ENCODE peak calls at places on chromosomes 5 and 9, in ten cellular contexts. One of them, this sample, is unnamed.

GRCh38 chr9:109914280-109915027 is 134.5 kb downstream of the PALM2AKAP2 start:
- DNase-seq in activated T-helper 1 cell treated with anti-CD3 and anti-CD28 coated beads, Interleukin-2, amount 50 U/mL, for 16 hours: no peak
- DNase-seq in bronchial epithelial cell: no peak
- DNase-seq in HT1080: no peak
- DNase-seq in NCI-H2029 treated with DMSO at 0.1 percent for 48 hours: no peak
- DNase-seq in CD4-positive, alpha-beta T cell: no peak
- DNase-seq in activated CD8-positive, alpha-beta memory T cell treated with anti-CD3 and anti-CD28 coated beads, Interleukin-2, amount 50 U/mL, for 4 hours: no peak
- DNase-seq in hypothalamus: no peak
- DNase-seq in AML-193: no peak
- DNase-seq in activated CD4-positive, alpha-beta memory T cell treated with anti-CD3 and anti-CD28 coated beads for 36 hours: no peak
- DNase-seq in this sample: no peak

GRCh38 chr9:35575478-35575877 is 29.6 kb upstream of the TESK1 start:
- DNase-seq in activated T-helper 1 cell treated with anti-CD3 and anti-CD28 coated beads, Interleukin-2, amount 50 U/mL, for 16 hours: no peak
- DNase-seq in bronchial epithelial cell: no peak
- DNase-seq in HT1080: no peak
- DNase-seq in NCI-H2029 treated with DMSO at 0.1 percent for 48 hours: no peak
- DNase-seq in CD4-positive, alpha-beta T cell: no peak
- DNase-seq in activated CD8-positive, alpha-beta memory T cell treated with anti-CD3 and anti-CD28 coated beads, Interleukin-2, amount 50 U/mL, for 4 hours: no peak
- DNase-seq in hypothalamus: no peak
- DNase-seq in AML-193: no peak
- DNase-seq in activated CD4-positive, alpha-beta memory T cell treated with anti-CD3 and anti-CD28 coated beads for 36 hours: no peak
- DNase-seq in this sample: no peak

GRCh38 chr5:131649160-131649559 is 14.1 kb upstream of the RAPGEF6 start:
- DNase-seq in activated T-helper 1 cell treated with anti-CD3 and anti-CD28 coated beads, Interleukin-2, amount 50 U/mL, for 16 hours: no peak
- DNase-seq in bronchial epithelial cell: peak
- DNase-seq in HT1080: no peak
- DNase-seq in NCI-H2029 treated with DMSO at 0.1 percent for 48 hours: no peak
- DNase-seq in CD4-positive, alpha-beta T cell: no peak
- DNase-seq in activated CD8-positive, alpha-beta memory T cell treated with anti-CD3 and anti-CD28 coated beads, Interleukin-2, amount 50 U/mL, for 4 hours: no peak
- DNase-seq in hypothalamus: no peak
- DNase-seq in AML-193: no peak
- DNase-seq in activated CD4-positive, alpha-beta memory T cell treated with anti-CD3 and anti-CD28 coated beads for 36 hours: no peak
- DNase-seq in this sample: no peak

GRCh38 chr5:127839496-127840197 is 136.5 kb downstream of the CCDC192 start:
- DNase-seq in activated T-helper 1 cell treated with anti-CD3 and anti-CD28 coated beads, Interleukin-2, amount 50 U/mL, for 16 hours: no peak
- DNase-seq in bronchial epithelial cell: no peak
- DNase-seq in HT1080: no peak
- DNase-seq in NCI-H2029 treated with DMSO at 0.1 percent for 48 hours: no peak
- DNase-seq in CD4-positive, alpha-beta T cell: no peak
- DNase-seq in activated CD8-positive, alpha-beta memory T cell treated with anti-CD3 and anti-CD28 coated beads, Interleukin-2, amount 50 U/mL, for 4 hours: no peak
- DNase-seq in hypothalamus: no peak
- DNase-seq in AML-193: peak
- DNase-seq in activated CD4-positive, alpha-beta memory T cell treated with anti-CD3 and anti-CD28 coated beads for 36 hours: no peak
- DNase-seq in this sample: no peak

GRCh38 chr5:172410839-172411238 is 43.5 kb downstream of the SH3PXD2B start:
- DNase-seq in activated T-helper 1 cell treated with anti-CD3 and anti-CD28 coated beads, Interleukin-2, amount 50 U/mL, for 16 hours: no peak
- DNase-seq in bronchial epithelial cell: no peak
- DNase-seq in HT1080: no peak
- DNase-seq in NCI-H2029 treated with DMSO at 0.1 percent for 48 hours: no peak
- DNase-seq in CD4-positive, alpha-beta T cell: no peak
- DNase-seq in activated CD8-positive, alpha-beta memory T cell treated with anti-CD3 and anti-CD28 coated beads, Interleukin-2, amount 50 U/mL, for 4 hours: no peak
- DNase-seq in hypothalamus: no peak
- DNase-seq in AML-193: no peak
- DNase-seq in activated CD4-positive, alpha-beta memory T cell treated with anti-CD3 and anti-CD28 coated beads for 36 hours: no peak
- DNase-seq in this sample: no peak

GRCh38 chr9:97413462-97413861 is 1.6 kb downstream of the TDRD7 start:
- DNase-seq in activated T-helper 1 cell treated with anti-CD3 and anti-CD28 coated beads, Interleukin-2, amount 50 U/mL, for 16 hours: no peak
- DNase-seq in bronchial epithelial cell: no peak
- DNase-seq in HT1080: no peak
- DNase-seq in NCI-H2029 treated with DMSO at 0.1 percent for 48 hours: no peak
- DNase-seq in CD4-positive, alpha-beta T cell: no peak
- DNase-seq in activated CD8-positive, alpha-beta memory T cell treated with anti-CD3 and anti-CD28 coated beads, Interleukin-2, amount 50 U/mL, for 4 hours: no peak
- DNase-seq in hypothalamus: no peak
- DNase-seq in AML-193: no peak
- DNase-seq in activated CD4-positive, alpha-beta memory T cell treated with anti-CD3 and anti-CD28 coated beads for 36 hours: no peak
- DNase-seq in this sample: no peak

GRCh38 chr9:72396247-72397091 is 31.5 kb upstream of the ZFAND5 start:
- DNase-seq in activated T-helper 1 cell treated with anti-CD3 and anti-CD28 coated beads, Interleukin-2, amount 50 U/mL, for 16 hours: no peak
- DNase-seq in bronchial epithelial cell: peak
- DNase-seq in HT1080: peak
- DNase-seq in NCI-H2029 treated with DMSO at 0.1 percent for 48 hours: peak
- DNase-seq in CD4-positive, alpha-beta T cell: no peak
- DNase-seq in activated CD8-positive, alpha-beta memory T cell treated with anti-CD3 and anti-CD28 coated beads, Interleukin-2, amount 50 U/mL, for 4 hours: no peak
- DNase-seq in hypothalamus: no peak
- DNase-seq in AML-193: peak
- DNase-seq in activated CD4-positive, alpha-beta memory T cell treated with anti-CD3 and anti-CD28 coated beads for 36 hours: no peak
- DNase-seq in this sample: no peak

GRCh38 chr5:38540348-38540747 is 16.1 kb downstream of the LIFR start:
- DNase-seq in activated T-helper 1 cell treated with anti-CD3 and anti-CD28 coated beads, Interleukin-2, amount 50 U/mL, for 16 hours: no peak
- DNase-seq in bronchial epithelial cell: no peak
- DNase-seq in HT1080: no peak
- DNase-seq in NCI-H2029 treated with DMSO at 0.1 percent for 48 hours: peak
- DNase-seq in CD4-positive, alpha-beta T cell: no peak
- DNase-seq in activated CD8-positive, alpha-beta memory T cell treated with anti-CD3 and anti-CD28 coated beads, Interleukin-2, amount 50 U/mL, for 4 hours: no peak
- DNase-seq in hypothalamus: peak
- DNase-seq in AML-193: no peak
- DNase-seq in activated CD4-positive, alpha-beta memory T cell treated with anti-CD3 and anti-CD28 coated beads for 36 hours: no peak
- DNase-seq in this sample: no peak

GRCh38 chr5:158463971-158464370 is 605.0 kb upstream of the CLINT1 start:
- DNase-seq in activated T-helper 1 cell treated with anti-CD3 and anti-CD28 coated beads, Interleukin-2, amount 50 U/mL, for 16 hours: no peak
- DNase-seq in bronchial epithelial cell: peak
- DNase-seq in HT1080: no peak
- DNase-seq in NCI-H2029 treated with DMSO at 0.1 percent for 48 hours: no peak
- DNase-seq in CD4-positive, alpha-beta T cell: no peak
- DNase-seq in activated CD8-positive, alpha-beta memory T cell treated with anti-CD3 and anti-CD28 coated beads, Interleukin-2, amount 50 U/mL, for 4 hours: no peak
- DNase-seq in hypothalamus: no peak
- DNase-seq in AML-193: peak
- DNase-seq in activated CD4-positive, alpha-beta memory T cell treated with anti-CD3 and anti-CD28 coated beads for 36 hours: peak
- DNase-seq in this sample: no peak

GRCh38 chr5:10502130-10502529 is 60.5 kb downstream of the ROPN1L start:
- DNase-seq in activated T-helper 1 cell treated with anti-CD3 and anti-CD28 coated beads, Interleukin-2, amount 50 U/mL, for 16 hours: no peak
- DNase-seq in bronchial epithelial cell: no peak
- DNase-seq in HT1080: no peak
- DNase-seq in NCI-H2029 treated with DMSO at 0.1 percent for 48 hours: no peak
- DNase-seq in CD4-positive, alpha-beta T cell: no peak
- DNase-seq in activated CD8-positive, alpha-beta memory T cell treated with anti-CD3 and anti-CD28 coated beads, Interleukin-2, amount 50 U/mL, for 4 hours: no peak
- DNase-seq in hypothalamus: no peak
- DNase-seq in AML-193: no peak
- DNase-seq in activated CD4-positive, alpha-beta memory T cell treated with anti-CD3 and anti-CD28 coated beads for 36 hours: no peak
- DNase-seq in this sample: no peak

GRCh38 chr5:65394078-65394477 is 87.6 kb downstream of the ADAMTS6 start:
- DNase-seq in activated T-helper 1 cell treated with anti-CD3 and anti-CD28 coated beads, Interleukin-2, amount 50 U/mL, for 16 hours: no peak
- DNase-seq in bronchial epithelial cell: no peak
- DNase-seq in HT1080: peak
- DNase-seq in NCI-H2029 treated with DMSO at 0.1 percent for 48 hours: no peak
- DNase-seq in CD4-positive, alpha-beta T cell: no peak
- DNase-seq in activated CD8-positive, alpha-beta memory T cell treated with anti-CD3 and anti-CD28 coated beads, Interleukin-2, amount 50 U/mL, for 4 hours: no peak
- DNase-seq in hypothalamus: peak
- DNase-seq in AML-193: peak
- DNase-seq in activated CD4-positive, alpha-beta memory T cell treated with anti-CD3 and anti-CD28 coated beads for 36 hours: no peak
- DNase-seq in this sample: no peak

GRCh38 chr5:122908662-122909061 is 63.2 kb downstream of the SNX24 start:
- DNase-seq in activated T-helper 1 cell treated with anti-CD3 and anti-CD28 coated beads, Interleukin-2, amount 50 U/mL, for 16 hours: no peak
- DNase-seq in bronchial epithelial cell: no peak
- DNase-seq in HT1080: no peak
- DNase-seq in NCI-H2029 treated with DMSO at 0.1 percent for 48 hours: no peak
- DNase-seq in CD4-positive, alpha-beta T cell: no peak
- DNase-seq in activated CD8-positive, alpha-beta memory T cell treated with anti-CD3 and anti-CD28 coated beads, Interleukin-2, amount 50 U/mL, for 4 hours: no peak
- DNase-seq in hypothalamus: no peak
- DNase-seq in AML-193: no peak
- DNase-seq in activated CD4-positive, alpha-beta memory T cell treated with anti-CD3 and anti-CD28 coated beads for 36 hours: no peak
- DNase-seq in this sample: no peak

GRCh38 chr9:133006731-133007352 is 24.0 kb upstream of the GTF3C5 start:
- DNase-seq in activated T-helper 1 cell treated with anti-CD3 and anti-CD28 coated beads, Interleukin-2, amount 50 U/mL, for 16 hours: no peak
- DNase-seq in bronchial epithelial cell: no peak
- DNase-seq in HT1080: no peak
- DNase-seq in NCI-H2029 treated with DMSO at 0.1 percent for 48 hours: no peak
- DNase-seq in CD4-positive, alpha-beta T cell: no peak
- DNase-seq in activated CD8-positive, alpha-beta memory T cell treated with anti-CD3 and anti-CD28 coated beads, Interleukin-2, amount 50 U/mL, for 4 hours: no peak
- DNase-seq in hypothalamus: no peak
- DNase-seq in AML-193: no peak
- DNase-seq in activated CD4-positive, alpha-beta memory T cell treated with anti-CD3 and anti-CD28 coated beads for 36 hours: no peak
- DNase-seq in this sample: no peak

GRCh38 chr9:134314039-134314949 is 12.0 kb upstream of the RXRA start:
- DNase-seq in activated T-helper 1 cell treated with anti-CD3 and anti-CD28 coated beads, Interleukin-2, amount 50 U/mL, for 16 hours: no peak
- DNase-seq in bronchial epithelial cell: no peak
- DNase-seq in HT1080: no peak
- DNase-seq in NCI-H2029 treated with DMSO at 0.1 percent for 48 hours: no peak
- DNase-seq in CD4-positive, alpha-beta T cell: no peak
- DNase-seq in activated CD8-positive, alpha-beta memory T cell treated with anti-CD3 and anti-CD28 coated beads, Interleukin-2, amount 50 U/mL, for 4 hours: no peak
- DNase-seq in hypothalamus: no peak
- DNase-seq in AML-193: no peak
- DNase-seq in activated CD4-positive, alpha-beta memory T cell treated with anti-CD3 and anti-CD28 coated beads for 36 hours: no peak
- DNase-seq in this sample: no peak

GRCh38 chr9:73845954-73846690 is 651.0 kb upstream of the RORB start:
- DNase-seq in activated T-helper 1 cell treated with anti-CD3 and anti-CD28 coated beads, Interleukin-2, amount 50 U/mL, for 16 hours: no peak
- DNase-seq in bronchial epithelial cell: no peak
- DNase-seq in HT1080: no peak
- DNase-seq in NCI-H2029 treated with DMSO at 0.1 percent for 48 hours: no peak
- DNase-seq in CD4-positive, alpha-beta T cell: no peak
- DNase-seq in activated CD8-positive, alpha-beta memory T cell treated with anti-CD3 and anti-CD28 coated beads, Interleukin-2, amount 50 U/mL, for 4 hours: no peak
- DNase-seq in hypothalamus: no peak
- DNase-seq in AML-193: no peak
- DNase-seq in activated CD4-positive, alpha-beta memory T cell treated with anti-CD3 and anti-CD28 coated beads for 36 hours: no peak
- DNase-seq in this sample: no peak

GRCh38 chr5:68272289-68272688 is 56.7 kb downstream of the PIK3R1 start:
- DNase-seq in activated T-helper 1 cell treated with anti-CD3 and anti-CD28 coated beads, Interleukin-2, amount 50 U/mL, for 16 hours: no peak
- DNase-seq in bronchial epithelial cell: no peak
- DNase-seq in HT1080: no peak
- DNase-seq in NCI-H2029 treated with DMSO at 0.1 percent for 48 hours: no peak
- DNase-seq in CD4-positive, alpha-beta T cell: no peak
- DNase-seq in activated CD8-positive, alpha-beta memory T cell treated with anti-CD3 and anti-CD28 coated beads, Interleukin-2, amount 50 U/mL, for 4 hours: no peak
- DNase-seq in hypothalamus: no peak
- DNase-seq in AML-193: peak
- DNase-seq in activated CD4-positive, alpha-beta memory T cell treated with anti-CD3 and anti-CD28 coated beads for 36 hours: no peak
- DNase-seq in this sample: no peak

GRCh38 chr5:68406767-68407232 is 191.2 kb downstream of the PIK3R1 start:
- DNase-seq in activated T-helper 1 cell treated with anti-CD3 and anti-CD28 coated beads, Interleukin-2, amount 50 U/mL, for 16 hours: no peak
- DNase-seq in bronchial epithelial cell: no peak
- DNase-seq in HT1080: no peak
- DNase-seq in NCI-H2029 treated with DMSO at 0.1 percent for 48 hours: no peak
- DNase-seq in CD4-positive, alpha-beta T cell: no peak
- DNase-seq in activated CD8-positive, alpha-beta memory T cell treated with anti-CD3 and anti-CD28 coated beads, Interleukin-2, amount 50 U/mL, for 4 hours: no peak
- DNase-seq in hypothalamus: no peak
- DNase-seq in AML-193: no peak
- DNase-seq in activated CD4-positive, alpha-beta memory T cell treated with anti-CD3 and anti-CD28 coated beads for 36 hours: no peak
- DNase-seq in this sample: no peak

GRCh38 chr5:169429044-169429443 is 128.1 kb upstream of the SLIT3 start:
- DNase-seq in activated T-helper 1 cell treated with anti-CD3 and anti-CD28 coated beads, Interleukin-2, amount 50 U/mL, for 16 hours: no peak
- DNase-seq in bronchial epithelial cell: no peak
- DNase-seq in HT1080: peak
- DNase-seq in NCI-H2029 treated with DMSO at 0.1 percent for 48 hours: peak
- DNase-seq in CD4-positive, alpha-beta T cell: no peak
- DNase-seq in activated CD8-positive, alpha-beta memory T cell treated with anti-CD3 and anti-CD28 coated beads, Interleukin-2, amount 50 U/mL, for 4 hours: no peak
- DNase-seq in hypothalamus: no peak
- DNase-seq in AML-193: no peak
- DNase-seq in activated CD4-positive, alpha-beta memory T cell treated with anti-CD3 and anti-CD28 coated beads for 36 hours: no peak
- DNase-seq in this sample: no peak

GRCh38 chr5:168656633-168657032 is 77.5 kb upstream of the PANK3 start:
- DNase-seq in activated T-helper 1 cell treated with anti-CD3 and anti-CD28 coated beads, Interleukin-2, amount 50 U/mL, for 16 hours: no peak
- DNase-seq in bronchial epithelial cell: peak
- DNase-seq in HT1080: peak
- DNase-seq in NCI-H2029 treated with DMSO at 0.1 percent for 48 hours: no peak
- DNase-seq in CD4-positive, alpha-beta T cell: no peak
- DNase-seq in activated CD8-positive, alpha-beta memory T cell treated with anti-CD3 and anti-CD28 coated beads, Interleukin-2, amount 50 U/mL, for 4 hours: no peak
- DNase-seq in hypothalamus: no peak
- DNase-seq in AML-193: no peak
- DNase-seq in activated CD4-positive, alpha-beta memory T cell treated with anti-CD3 and anti-CD28 coated beads for 36 hours: no peak
- DNase-seq in this sample: no peak

GRCh38 chr5:141870226-141870625 is 8.0 kb downstream of the PCDH1 start:
- DNase-seq in activated T-helper 1 cell treated with anti-CD3 and anti-CD28 coated beads, Interleukin-2, amount 50 U/mL, for 16 hours: no peak
- DNase-seq in bronchial epithelial cell: no peak
- DNase-seq in HT1080: no peak
- DNase-seq in NCI-H2029 treated with DMSO at 0.1 percent for 48 hours: no peak
- DNase-seq in CD4-positive, alpha-beta T cell: no peak
- DNase-seq in activated CD8-positive, alpha-beta memory T cell treated with anti-CD3 and anti-CD28 coated beads, Interleukin-2, amount 50 U/mL, for 4 hours: no peak
- DNase-seq in hypothalamus: no peak
- DNase-seq in AML-193: no peak
- DNase-seq in activated CD4-positive, alpha-beta memory T cell treated with anti-CD3 and anti-CD28 coated beads for 36 hours: no peak
- DNase-seq in this sample: no peak

GRCh38 chr9:123784513-123784912 is 145.4 kb downstream of the DENND1A start:
- DNase-seq in activated T-helper 1 cell treated with anti-CD3 and anti-CD28 coated beads, Interleukin-2, amount 50 U/mL, for 16 hours: no peak
- DNase-seq in bronchial epithelial cell: peak
- DNase-seq in HT1080: no peak
- DNase-seq in NCI-H2029 treated with DMSO at 0.1 percent for 48 hours: no peak
- DNase-seq in CD4-positive, alpha-beta T cell: no peak
- DNase-seq in activated CD8-positive, alpha-beta memory T cell treated with anti-CD3 and anti-CD28 coated beads, Interleukin-2, amount 50 U/mL, for 4 hours: no peak
- DNase-seq in hypothalamus: no peak
- DNase-seq in AML-193: no peak
- DNase-seq in activated CD4-positive, alpha-beta memory T cell treated with anti-CD3 and anti-CD28 coated beads for 36 hours: no peak
- DNase-seq in this sample: no peak

GRCh38 chr5:171595401-171595800 is 176.0 kb downstream of the FGF18 start:
- DNase-seq in activated T-helper 1 cell treated with anti-CD3 and anti-CD28 coated beads, Interleukin-2, amount 50 U/mL, for 16 hours: no peak
- DNase-seq in bronchial epithelial cell: peak
- DNase-seq in HT1080: no peak
- DNase-seq in NCI-H2029 treated with DMSO at 0.1 percent for 48 hours: no peak
- DNase-seq in CD4-positive, alpha-beta T cell: no peak
- DNase-seq in activated CD8-positive, alpha-beta memory T cell treated with anti-CD3 and anti-CD28 coated beads, Interleukin-2, amount 50 U/mL, for 4 hours: no peak
- DNase-seq in hypothalamus: no peak
- DNase-seq in AML-193: no peak
- DNase-seq in activated CD4-positive, alpha-beta memory T cell treated with anti-CD3 and anti-CD28 coated beads for 36 hours: no peak
- DNase-seq in this sample: no peak

GRCh38 chr5:126093718-126094117 is 329.5 kb upstream of the GRAMD2B start:
- DNase-seq in activated T-helper 1 cell treated with anti-CD3 and anti-CD28 coated beads, Interleukin-2, amount 50 U/mL, for 16 hours: no peak
- DNase-seq in bronchial epithelial cell: no peak
- DNase-seq in HT1080: no peak
- DNase-seq in NCI-H2029 treated with DMSO at 0.1 percent for 48 hours: no peak
- DNase-seq in CD4-positive, alpha-beta T cell: no peak
- DNase-seq in activated CD8-positive, alpha-beta memory T cell treated with anti-CD3 and anti-CD28 coated beads, Interleukin-2, amount 50 U/mL, for 4 hours: no peak
- DNase-seq in hypothalamus: no peak
- DNase-seq in AML-193: no peak
- DNase-seq in activated CD4-positive, alpha-beta memory T cell treated with anti-CD3 and anti-CD28 coated beads for 36 hours: no peak
- DNase-seq in this sample: no peak

GRCh38 chr9:131657456-131657855 is 82.4 kb downstream of the RAPGEF1 start:
- DNase-seq in activated T-helper 1 cell treated with anti-CD3 and anti-CD28 coated beads, Interleukin-2, amount 50 U/mL, for 16 hours: no peak
- DNase-seq in bronchial epithelial cell: peak
- DNase-seq in HT1080: no peak
- DNase-seq in NCI-H2029 treated with DMSO at 0.1 percent for 48 hours: no peak
- DNase-seq in CD4-positive, alpha-beta T cell: no peak
- DNase-seq in activated CD8-positive, alpha-beta memory T cell treated with anti-CD3 and anti-CD28 coated beads, Interleukin-2, amount 50 U/mL, for 4 hours: no peak
- DNase-seq in hypothalamus: no peak
- DNase-seq in AML-193: no peak
- DNase-seq in activated CD4-positive, alpha-beta memory T cell treated with anti-CD3 and anti-CD28 coated beads for 36 hours: peak
- DNase-seq in this sample: no peak

GRCh38 chr5:105581988-105582690 is 2019.5 kb upstream of the NUDT12 start:
- DNase-seq in activated T-helper 1 cell treated with anti-CD3 and anti-CD28 coated beads, Interleukin-2, amount 50 U/mL, for 16 hours: no peak
- DNase-seq in bronchial epithelial cell: no peak
- DNase-seq in HT1080: no peak
- DNase-seq in NCI-H2029 treated with DMSO at 0.1 percent for 48 hours: no peak
- DNase-seq in CD4-positive, alpha-beta T cell: no peak
- DNase-seq in activated CD8-positive, alpha-beta memory T cell treated with anti-CD3 and anti-CD28 coated beads, Interleukin-2, amount 50 U/mL, for 4 hours: no peak
- DNase-seq in hypothalamus: no peak
- DNase-seq in AML-193: no peak
- DNase-seq in activated CD4-positive, alpha-beta memory T cell treated with anti-CD3 and anti-CD28 coated beads for 36 hours: no peak
- DNase-seq in this sample: peak

GRCh38 chr9:110949081-110949480 is 89.2 kb downstream of the LPAR1 start:
- DNase-seq in activated T-helper 1 cell treated with anti-CD3 and anti-CD28 coated beads, Interleukin-2, amount 50 U/mL, for 16 hours: no peak
- DNase-seq in bronchial epithelial cell: no peak
- DNase-seq in HT1080: no peak
- DNase-seq in NCI-H2029 treated with DMSO at 0.1 percent for 48 hours: no peak
- DNase-seq in CD4-positive, alpha-beta T cell: no peak
- DNase-seq in activated CD8-positive, alpha-beta memory T cell treated with anti-CD3 and anti-CD28 coated beads, Interleukin-2, amount 50 U/mL, for 4 hours: no peak
- DNase-seq in hypothalamus: no peak
- DNase-seq in AML-193: no peak
- DNase-seq in activated CD4-positive, alpha-beta memory T cell treated with anti-CD3 and anti-CD28 coated beads for 36 hours: no peak
- DNase-seq in this sample: no peak

GRCh38 chr5:44943637-44944036 is 134.9 kb downstream of the MRPS30 start:
- DNase-seq in activated T-helper 1 cell treated with anti-CD3 and anti-CD28 coated beads, Interleukin-2, amount 50 U/mL, for 16 hours: no peak
- DNase-seq in bronchial epithelial cell: no peak
- DNase-seq in HT1080: no peak
- DNase-seq in NCI-H2029 treated with DMSO at 0.1 percent for 48 hours: no peak
- DNase-seq in CD4-positive, alpha-beta T cell: no peak
- DNase-seq in activated CD8-positive, alpha-beta memory T cell treated with anti-CD3 and anti-CD28 coated beads, Interleukin-2, amount 50 U/mL, for 4 hours: no peak
- DNase-seq in hypothalamus: no peak
- DNase-seq in AML-193: no peak
- DNase-seq in activated CD4-positive, alpha-beta memory T cell treated with anti-CD3 and anti-CD28 coated beads for 36 hours: no peak
- DNase-seq in this sample: no peak

GRCh38 chr5:113017891-113018635 is 41.5 kb downstream of the DCP2 start:
- DNase-seq in activated T-helper 1 cell treated with anti-CD3 and anti-CD28 coated beads, Interleukin-2, amount 50 U/mL, for 16 hours: no peak
- DNase-seq in bronchial epithelial cell: peak
- DNase-seq in HT1080: peak
- DNase-seq in NCI-H2029 treated with DMSO at 0.1 percent for 48 hours: no peak
- DNase-seq in CD4-positive, alpha-beta T cell: no peak
- DNase-seq in activated CD8-positive, alpha-beta memory T cell treated with anti-CD3 and anti-CD28 coated beads, Interleukin-2, amount 50 U/mL, for 4 hours: no peak
- DNase-seq in hypothalamus: no peak
- DNase-seq in AML-193: no peak
- DNase-seq in activated CD4-positive, alpha-beta memory T cell treated with anti-CD3 and anti-CD28 coated beads for 36 hours: no peak
- DNase-seq in this sample: no peak

This sample was measured in DMS 273 treated with DMSO at 0.1 percent for 48 hours.